ENCODE peak calls at places on chromosome 19, in five cellular contexts. U is amniotic stem cell; X is stimulated activated CD4-positive, alpha-beta T cell treated with anti-CD3 and anti-CD28 coated beads, Interleukin-4, amount 100 ng/mL, for 24 hours; B is fibroblast of lung; J is activated T-helper 1 cell treated with anti-CD3 and anti-CD28 coated beads, Interleukin-12 subunit alpha, Interleukin-12 subunit beta, Interleukin-2, Interleukin-4 antibody, amounts not matched to agents 30 ng/mL and 10 ng/mL and 1 ng/mL, durations not matched to agents 14 hours and 24 hours and 36 hours. A is an unnamed sample.

GRCh38 chr19:1064661-1065605 is 2.0 kb upstream of the ARHGAP45 start:
- DNase-seq in U (no peak), X (peak), B (peak), J (peak), A (no peak)

GRCh38 chr19:40604647-40605200 is 3.6 kb downstream of the LTBP4 start:
- DNase-seq in U (no peak), X (no peak), B (no peak), J (no peak), A (no peak)

GRCh38 chr19:41298327-41298964 is 11.5 kb upstream of the CCDC97 start:
- DNase-seq in U (peak), X (peak), B (peak), J (no peak), A (no peak)

GRCh38 chr19:6536138-6536671 is 5.4 kb downstream of the TNFSF9 start:
- DNase-seq in U (no peak), X (peak), B (peak), J (peak), A (no peak)

GRCh38 chr19:2729943-2730818 is 9.0 kb upstream of the DIRAS1 start:
- DNase-seq in U (no peak), X (no peak), B (no peak), J (no peak), A (no peak)

GRCh38 chr19:33290082-33290815 is 12.1 kb downstream of the CEBPA start:
- DNase-seq in U (no peak), X (no peak), B (no peak), J (no peak), A (no peak)

GRCh38 chr19:12649941-12650340 is 16.6 kb downstream of the MAN2B1 start:
- DNase-seq in U (no peak), X (no peak), B (no peak), J (no peak), A (no peak)

GRCh38 chr19:16076154-16076957 is at the start of gene TPM4:
- DNase-seq in U (peak), X (peak), B (peak), J (peak), A (peak)

GRCh38 chr19:2167896-2168618 is 4.3 kb downstream of the DOT1L start:
- DNase-seq in U (no peak), X (no peak), B (peak), J (no peak), A (no peak)

GRCh38 chr19:39032164-39032918 is at the start of gene FBXO27:
- DNase-seq in U (no peak), X (peak), B (peak), J (no peak), A (no peak)

A was measured in kidney epithelial cell.